ENCODE peak calls at places on chromosomes 13 and 19, in eight cellular contexts. B is stimulated activated CD4-positive, alpha-beta T cell treated with anti-CD3 and anti-CD28 coated beads, TNF-alpha, amount 100 ng/mL, for 1 hour; T is midbrain; H is brain microvascular endothelial cell; Y is NCI-H2029 treated with DMSO at 0.1 percent for 48 hours; E is transverse colon; V is amniotic stem cell; S is GOT3. J is an unnamed sample.
A peak's percentile ranks its signal among the peaks of the same experiment; 100 is the strongest.

GRCh38 chr13:90806905-90807304 is 540.6 kb upstream of the MIR17HG start:
- DNase-seq in S (no peak), H (no peak), E (no peak), T (no peak), B (no peak), Y (no peak), V (no peak), J (no peak)

GRCh38 chr19:10567696-10568443 is 909 bp downstream of the CDKN2D start:
- DNase-seq in V (no peak), E (no peak), H (no peak), B (no peak), T (no peak), S (no peak), Y (no peak), J (no peak)

GRCh38 chr19:5445667-5446066 is 9.6 kb upstream of the ZNRF4 start:
- DNase-seq in E (no peak), S (no peak), B (no peak), T (no peak), V (no peak), H (no peak), Y (no peak), J (no peak)

GRCh38 chr13:86002921-86003488 is 203.8 kb upstream of the SLITRK6 start:
- DNase-seq in T (no peak), B (no peak), Y (no peak), V (no peak), E (no peak), S (no peak), H (no peak), J (no peak)

GRCh38 chr13:113916330-113916815 is 52.5 kb upstream of the GAS6 start:
- DNase-seq in S (no peak), E (no peak), V (no peak), T (no peak), H (no peak), B (no peak), Y (no peak), J (no peak)

GRCh38 chr13:38141792-38142191 is 207.9 kb upstream of the UFM1 start:
- DNase-seq in H (no peak), Y (no peak), B (no peak), T (no peak), S (no peak), E (no peak), V (no peak), J (no peak)

GRCh38 chr19:1811472-1811894 is 593 bp downstream of the ATP8B3 start:
- DNase-seq in H (peak; percentile 18), Y (no peak), V (no peak), T (no peak), E (peak; percentile 82), S (no peak), B (no peak), J (no peak)

GRCh38 chr13:113267642-113268405 is 29.2 kb upstream of the LAMP1 start:
- DNase-seq in V (no peak), T (no peak), Y (no peak), B (no peak), E (no peak), H (no peak), S (no peak), J (no peak)

GRCh38 chr13:110616103-110617101 is 1.1 kb downstream of the NAXD start:
- DNase-seq in T (no peak), E (peak; percentile 52), H (peak; percentile 45), B (no peak), S (no peak), V (no peak), Y (no peak), J (no peak)

GRCh38 chr19:37997911-37998344 is 90.9 kb downstream of the SIPA1L3 start:
- DNase-seq in S (no peak), V (peak; percentile 75), E (no peak), B (no peak), Y (no peak), H (peak; percentile 83), T (no peak), J (no peak)

GRCh38 chr19:17243854-17244617 is 1.7 kb downstream of the NR2F6 start:
- DNase-seq in T (no peak), B (no peak), E (peak; percentile 70), S (no peak), H (no peak), V (no peak), Y (no peak), J (no peak)

GRCh38 chr13:22064854-22065646 is 394.2 kb downstream of the FGF9 start:
- DNase-seq in Y (no peak), V (no peak), S (no peak), E (no peak), T (no peak), H (no peak), B (no peak), J (no peak)

GRCh38 chr13:54183166-54183565 is 1154.6 kb downstream of the OLFM4 start:
- DNase-seq in S (no peak), B (no peak), Y (no peak), H (no peak), E (no peak), V (no peak), T (no peak), J (no peak)

GRCh38 chr13:60397693-60398437 is 845 bp downstream of the TDRD3 start:
- DNase-seq in T (peak; percentile 60), E (peak; percentile 66), V (peak; percentile 69), B (peak; percentile 1), S (no peak), Y (no peak), H (peak; percentile 57), J (no peak)

GRCh38 chr19:4987286-4987685 is 18.4 kb downstream of the KDM4B start:
- DNase-seq in Y (no peak), H (no peak), V (no peak), B (no peak), E (no peak), T (no peak), S (no peak), J (no peak)

GRCh38 chr19:3357731-3358391 is 8.5 kb upstream of the NFIC start:
- DNase-seq in T (no peak), E (no peak), H (no peak), S (no peak), Y (no peak), V (no peak), B (no peak), J (no peak)

GRCh38 chr13:92657565-92657964 is 569.0 kb upstream of the GPC6 start:
- DNase-seq in S (no peak), Y (peak; percentile 78), H (no peak), V (no peak), E (no peak), T (no peak), B (no peak), J (no peak)

GRCh38 chr19:17488593-17489391 is 18.5 kb downstream of the SLC27A1 start:
- DNase-seq in B (peak; percentile 26), T (no peak), V (no peak), H (no peak), Y (peak; percentile 61), S (no peak), E (peak; percentile 93), J (peak; percentile 80)

GRCh38 chr19:6564393-6564792 is 26.6 kb downstream of the CD70 start:
- DNase-seq in B (no peak), V (no peak), E (no peak), S (no peak), Y (no peak), T (no peak), H (no peak), J (no peak)

GRCh38 chr13:66845393-66845792 is 384.7 kb downstream of the PCDH9 start:
- DNase-seq in B (no peak), H (no peak), V (no peak), Y (no peak), S (no peak), T (no peak), E (no peak), J (no peak)

GRCh38 chr13:46126552-46127171 is 21.8 kb upstream of the CPB2 start:
- DNase-seq in Y (no peak), T (peak; percentile 90), E (peak; percentile 45), S (peak; percentile 8), B (peak; percentile 28), H (peak; percentile 82), V (peak; percentile 50), J (no peak)

GRCh38 chr19:737591-738093 is 13.3 kb upstream of the MISP start:
- DNase-seq in H (no peak), V (no peak), S (no peak), Y (no peak), B (peak; percentile 12), E (peak; percentile 72), T (no peak), J (no peak)

GRCh38 chr13:92573467-92574057 is 653.0 kb upstream of the GPC6 start:
- DNase-seq in H (peak; percentile 11), Y (no peak), E (no peak), V (no peak), T (peak; percentile 28), S (no peak), B (no peak), J (peak; percentile 30)

GRCh38 chr19:18712981-18713380 is 29.5 kb downstream of the CRTC1 start:
- DNase-seq in S (no peak), V (no peak), B (no peak), Y (no peak), E (no peak), T (no peak), H (no peak), J (no peak)

GRCh38 chr19:45474941-45475516 is 7.2 kb downstream of the FOSB start:
- DNase-seq in S (no peak), B (no peak), Y (peak; percentile 14), H (peak; percentile 34), V (no peak), T (no peak), E (no peak), J (no peak)

GRCh38 chr19:58009666-58010301 is 7.2 kb upstream of the ZNF606 start:
- DNase-seq in S (no peak), E (peak; percentile 84), Y (peak; percentile 3), H (peak; percentile 90), T (peak; percentile 90), V (no peak), B (no peak), J (no peak)

GRCh38 chr19:1275976-1276619 is 768 bp downstream of the FAM174C start:
- DNase-seq in V (no peak), Y (no peak), S (no peak), E (no peak), H (no peak), T (no peak), B (no peak), J (no peak)

GRCh38 chr19:5397804-5398692 is 57.2 kb upstream of the ZNRF4 start:
- DNase-seq in S (no peak), E (no peak), V (no peak), T (peak; percentile 5), H (peak; percentile 15), B (no peak), Y (no peak), J (no peak)

GRCh38 chr13:23656637-23657036 is 86.4 kb downstream of the TNFRSF19 start:
- DNase-seq in E (no peak), B (no peak), Y (no peak), H (peak; percentile 89), S (no peak), T (no peak), V (no peak), J (no peak)

GRCh38 chr19:32692727-32693061 is 1.1 kb downstream of the NUDT19 start:
- DNase-seq in E (no peak), B (no peak), S (no peak), Y (no peak), V (no peak), T (no peak), H (no peak), J (no peak)

GRCh38 chr19:29640231-29640630 is 25.0 kb upstream of the PLEKHF1 start:
- DNase-seq in S (no peak), B (no peak), T (no peak), V (no peak), H (no peak), Y (no peak), E (no peak), J (no peak)

GRCh38 chr13:99979453-99980200 is 2.0 kb upstream of the ZIC2 start:
- DNase-seq in Y (no peak), B (no peak), E (no peak), H (no peak), T (no peak), V (no peak), S (no peak), J (no peak)

J was measured in NCI-H1048.